ENCODE peak calls at places on chromosome 17, in ten cellular contexts. X is astrocyte of the cerebellum; F is activated T-cell treated with anti-CD3 and anti-CD28 coated beads, Interleukin-2, amount 50 U/mL, for 72 hours; C is K562; K is amniotic stem cell; E is sigmoid colon; G is naive thymus-derived CD8-positive, alpha-beta T cell; I is NCI-H1105; B is activated CD4-positive, alpha-beta T cell treated with anti-CD3 and anti-CD28 coated beads for 36 hours; Z is RCC 7860. Y is an unnamed sample.

GRCh38 chr17:80817861-80818260 is 173.8 kb upstream of the CHMP6 start:
- DNase-seq in K (no peak), X (no peak), E (peak; percentile 28), I (no peak), C (no peak), Z (no peak), G (no peak), F (no peak), B (no peak), Y (no peak)

GRCh38 chr17:8420041-8420934 is 15.4 kb upstream of the NDEL1 start:
- DNase-seq in F (no peak), K (no peak), C (peak; percentile 96), X (peak; percentile 19), B (no peak), E (peak; percentile 72), I (no peak), Z (peak; percentile 6), G (no peak), Y (no peak)

GRCh38 chr17:50079334-50080095 is 15.6 kb upstream of the PDK2 start:
- DNase-seq in K (no peak), F (peak; percentile 28), Z (no peak), C (peak; percentile 76), B (peak; percentile 57), X (no peak), I (no peak), G (no peak), E (no peak), Y (peak; percentile 42)

GRCh38 chr17:7176870-7177209 is 2.3 kb downstream of the ASGR1 start:
- DNase-seq in I (peak; percentile 14), E (no peak), X (no peak), F (no peak), B (no peak), C (no peak), G (no peak), K (no peak), Z (no peak), Y (no peak)

GRCh38 chr17:57747221-57748017 is 2.3 kb upstream of the CCDC182 start:
- DNase-seq in X (peak; percentile 59), Z (peak; percentile 45), E (no peak), F (peak; percentile 50), K (peak; percentile 27), G (peak; percentile 41), C (peak; percentile 53), B (peak; percentile 64), I (peak; percentile 71), Y (peak; percentile 37)

GRCh38 chr17:8887834-8888703 is 20.6 kb upstream of the PIK3R6 start:
- DNase-seq in K (no peak), X (no peak), Z (no peak), F (no peak), G (no peak), E (no peak), B (no peak), C (peak; percentile 60), I (no peak), Y (no peak)

GRCh38 chr17:34895388-34895787 is 65.9 kb downstream of the CCT6B start:
- DNase-seq in C (no peak), Z (no peak), E (no peak), K (no peak), F (no peak), G (no peak), X (no peak), B (no peak), I (no peak), Y (no peak)

GRCh38 chr17:74457146-74457819 is 9.2 kb upstream of the CD300A start:
- DNase-seq in X (peak; percentile 19), Z (peak; percentile 33), K (peak; percentile 27), F (peak; percentile 81), E (peak; percentile 88), I (peak; percentile 55), B (peak; percentile 83), C (peak; percentile 83), G (peak; percentile 63), Y (peak; percentile 81)

GRCh38 chr17:62670202-62670821 is 42.8 kb downstream of the MRC2 start:
- DNase-seq in G (no peak), B (no peak), F (no peak), E (peak; percentile 58), I (peak; percentile 49), X (no peak), C (no peak), K (no peak), Z (no peak), Y (no peak)

GRCh38 chr17:10166181-10166935 is 32.0 kb downstream of the GAS7 start:
- DNase-seq in E (no peak), G (no peak), F (no peak), Z (no peak), X (no peak), K (no peak), I (no peak), C (no peak), B (no peak), Y (no peak)

GRCh38 chr17:41965694-41966375 is 760 bp upstream of the CNP start:
- DNase-seq in C (peak; percentile 87), F (peak; percentile 61), G (peak; percentile 48), B (peak; percentile 84), K (no peak), Z (peak; percentile 33), E (peak; percentile 80), I (peak; percentile 76), X (no peak), Y (peak; percentile 83)

GRCh38 chr17:14579716-14580115 is 278.8 kb downstream of the HS3ST3B1 start:
- DNase-seq in B (no peak), K (no peak), C (no peak), Z (no peak), I (no peak), X (no peak), G (no peak), F (no peak), E (no peak), Y (no peak)

GRCh38 chr17:51957746-51958145 is 200.8 kb downstream of the CA10 start:
- DNase-seq in K (no peak), E (no peak), G (no peak), I (no peak), F (no peak), C (no peak), B (no peak), Z (no peak), X (no peak), Y (no peak)

GRCh38 chr17:81043725-81044427 is 8.9 kb downstream of the BAIAP2 start:
- DNase-seq in B (no peak), E (no peak), Z (peak; percentile 99), X (peak; percentile 59), G (no peak), I (no peak), C (no peak), F (no peak), K (no peak), Y (no peak)

GRCh38 chr17:63440770-63441335 is 5.3 kb downstream of the CYB561 start:
- DNase-seq in B (no peak), Z (no peak), X (no peak), G (no peak), E (no peak), F (no peak), C (no peak), K (no peak), I (no peak), Y (no peak)

Y was measured in stimulated activated CD4-positive, alpha-beta T cell treated with anti-CD3 and anti-CD28 coated beads, Interleukin-15, amount 100 ng/mL, for 24 hours.